ENCODE peak calls at places on chromosomes 3 and 15, in nine cellular contexts. One of them, this sample, is unnamed.

GRCh38 chr3:104438761-104439160 is 927.9 kb upstream of the ALCAM start:
- DNase-seq in central memory CD4-positive, alpha-beta T cell: no peak
- DNase-seq in mesothelial cell of epicardium: no peak
- DNase-seq in HFFc6: no peak
- DNase-seq in KBM-7: no peak
- DNase-seq in activated B cell treated with CpG ODN at 0.5 μM for 24 hours: no peak
- DNase-seq in CD8-positive, alpha-beta T cell: no peak
- DNase-seq in left cardiac atrium: no peak
- DNase-seq in ELR: no peak
- DNase-seq in this sample: no peak

GRCh38 chr3:182364323-182364722 is 429.0 kb upstream of the ATP11B start:
- DNase-seq in central memory CD4-positive, alpha-beta T cell: no peak
- DNase-seq in activated B cell treated with CpG ODN at 0.5 μM for 24 hours: no peak
- DNase-seq in ELR: no peak
- DNase-seq in KBM-7: no peak
- DNase-seq in HFFc6: no peak
- DNase-seq in left cardiac atrium: no peak
- DNase-seq in mesothelial cell of epicardium: no peak
- DNase-seq in CD8-positive, alpha-beta T cell: no peak
- DNase-seq in this sample: no peak

GRCh38 chr3:146019508-146019907 is 141.5 kb downstream of the PLOD2 start:
- DNase-seq in left cardiac atrium: no peak
- DNase-seq in ELR: no peak
- DNase-seq in central memory CD4-positive, alpha-beta T cell: no peak
- DNase-seq in mesothelial cell of epicardium: no peak
- DNase-seq in HFFc6: no peak
- DNase-seq in activated B cell treated with CpG ODN at 0.5 μM for 24 hours: no peak
- DNase-seq in CD8-positive, alpha-beta T cell: no peak
- DNase-seq in KBM-7: no peak
- DNase-seq in this sample: no peak

GRCh38 chr3:47019201-47019600 is 39.7 kb downstream of the NBEAL2 start:
- DNase-seq in central memory CD4-positive, alpha-beta T cell: no peak
- DNase-seq in KBM-7: no peak
- DNase-seq in ELR: peak; percentile 48
- DNase-seq in mesothelial cell of epicardium: no peak
- DNase-seq in left cardiac atrium: no peak
- DNase-seq in CD8-positive, alpha-beta T cell: no peak
- DNase-seq in activated B cell treated with CpG ODN at 0.5 μM for 24 hours: no peak
- DNase-seq in HFFc6: no peak
- DNase-seq in this sample: no peak

GRCh38 chr3:70090322-70090913 is 90.9 kb downstream of the SAMMSON start:
- DNase-seq in activated B cell treated with CpG ODN at 0.5 μM for 24 hours: no peak
- DNase-seq in left cardiac atrium: no peak
- DNase-seq in CD8-positive, alpha-beta T cell: no peak
- DNase-seq in central memory CD4-positive, alpha-beta T cell: no peak
- DNase-seq in HFFc6: peak; percentile 16
- DNase-seq in ELR: peak; percentile 32
- DNase-seq in KBM-7: peak; percentile 4
- DNase-seq in mesothelial cell of epicardium: no peak
- DNase-seq in this sample: no peak

GRCh38 chr15:39786444-39787056 is 3.9 kb upstream of the FSIP1 start:
- DNase-seq in ELR: peak; percentile 78
- DNase-seq in KBM-7: peak; percentile 89
- DNase-seq in CD8-positive, alpha-beta T cell: no peak
- DNase-seq in HFFc6: peak; percentile 44
- DNase-seq in mesothelial cell of epicardium: no peak
- DNase-seq in activated B cell treated with CpG ODN at 0.5 μM for 24 hours: no peak
- DNase-seq in central memory CD4-positive, alpha-beta T cell: peak; percentile 26
- DNase-seq in left cardiac atrium: no peak
- DNase-seq in this sample: peak; percentile 70

GRCh38 chr15:65532738-65533051 is 2.4 kb downstream of the HACD3 start:
- DNase-seq in central memory CD4-positive, alpha-beta T cell: no peak
- DNase-seq in activated B cell treated with CpG ODN at 0.5 μM for 24 hours: no peak
- DNase-seq in mesothelial cell of epicardium: no peak
- DNase-seq in left cardiac atrium: no peak
- DNase-seq in HFFc6: peak; percentile 50
- DNase-seq in KBM-7: no peak
- DNase-seq in CD8-positive, alpha-beta T cell: no peak
- DNase-seq in ELR: peak; percentile 80
- DNase-seq in this sample: no peak

GRCh38 chr3:67324554-67324953 is 326.4 kb downstream of the KBTBD8 start:
- DNase-seq in HFFc6: no peak
- DNase-seq in KBM-7: no peak
- DNase-seq in central memory CD4-positive, alpha-beta T cell: no peak
- DNase-seq in ELR: no peak
- DNase-seq in activated B cell treated with CpG ODN at 0.5 μM for 24 hours: no peak
- DNase-seq in mesothelial cell of epicardium: no peak
- DNase-seq in CD8-positive, alpha-beta T cell: no peak
- DNase-seq in left cardiac atrium: no peak
- DNase-seq in this sample: no peak

GRCh38 chr3:27659279-27660021 is 62.7 kb downstream of the EOMES start:
- DNase-seq in mesothelial cell of epicardium: peak; percentile 53
- DNase-seq in CD8-positive, alpha-beta T cell: peak; percentile 23
- DNase-seq in activated B cell treated with CpG ODN at 0.5 μM for 24 hours: no peak
- DNase-seq in central memory CD4-positive, alpha-beta T cell: peak; percentile 26
- DNase-seq in KBM-7: peak; percentile 43
- DNase-seq in HFFc6: peak; percentile 53
- DNase-seq in left cardiac atrium: peak; percentile 70
- DNase-seq in ELR: peak; percentile 71
- DNase-seq in this sample: peak; percentile 7

GRCh38 chr15:87863152-87863551 is 393.4 kb downstream of the NTRK3 start:
- DNase-seq in mesothelial cell of epicardium: no peak
- DNase-seq in KBM-7: peak; percentile 4
- DNase-seq in HFFc6: no peak
- DNase-seq in activated B cell treated with CpG ODN at 0.5 μM for 24 hours: no peak
- DNase-seq in central memory CD4-positive, alpha-beta T cell: no peak
- DNase-seq in ELR: peak; percentile 16
- DNase-seq in left cardiac atrium: no peak
- DNase-seq in CD8-positive, alpha-beta T cell: no peak
- DNase-seq in this sample: no peak

GRCh38 chr3:46880884-46881818 is 3.6 kb downstream of the PTH1R start:
- DNase-seq in left cardiac atrium: no peak
- DNase-seq in ELR: no peak
- DNase-seq in central memory CD4-positive, alpha-beta T cell: no peak
- DNase-seq in CD8-positive, alpha-beta T cell: no peak
- DNase-seq in HFFc6: no peak
- DNase-seq in KBM-7: no peak
- DNase-seq in mesothelial cell of epicardium: no peak
- DNase-seq in activated B cell treated with CpG ODN at 0.5 μM for 24 hours: no peak
- DNase-seq in this sample: no peak

GRCh38 chr3:10365791-10366190 is 44.9 kb upstream of the SEC13 start:
- DNase-seq in ELR: peak; percentile 51
- DNase-seq in central memory CD4-positive, alpha-beta T cell: no peak
- DNase-seq in left cardiac atrium: no peak
- DNase-seq in activated B cell treated with CpG ODN at 0.5 μM for 24 hours: no peak
- DNase-seq in HFFc6: no peak
- DNase-seq in mesothelial cell of epicardium: no peak
- DNase-seq in CD8-positive, alpha-beta T cell: no peak
- DNase-seq in KBM-7: no peak
- DNase-seq in this sample: no peak

GRCh38 chr3:142596726-142597088 is 514 bp downstream of the PLS1 start:
- DNase-seq in CD8-positive, alpha-beta T cell: no peak
- DNase-seq in mesothelial cell of epicardium: no peak
- DNase-seq in KBM-7: no peak
- DNase-seq in HFFc6: no peak
- DNase-seq in left cardiac atrium: no peak
- DNase-seq in activated B cell treated with CpG ODN at 0.5 μM for 24 hours: no peak
- DNase-seq in central memory CD4-positive, alpha-beta T cell: no peak
- DNase-seq in ELR: no peak
- DNase-seq in this sample: peak; percentile 83

GRCh38 chr3:162096874-162097273 is 600.3 kb downstream of the OTOL1 start:
- DNase-seq in KBM-7: no peak
- DNase-seq in HFFc6: no peak
- DNase-seq in mesothelial cell of epicardium: no peak
- DNase-seq in CD8-positive, alpha-beta T cell: no peak
- DNase-seq in ELR: peak; percentile 20
- DNase-seq in activated B cell treated with CpG ODN at 0.5 μM for 24 hours: no peak
- DNase-seq in left cardiac atrium: no peak
- DNase-seq in central memory CD4-positive, alpha-beta T cell: no peak
- DNase-seq in this sample: no peak

GRCh38 chr15:25643120-25643519 is 204.3 kb upstream of the UBE3A start:
- DNase-seq in left cardiac atrium: no peak
- DNase-seq in ELR: no peak
- DNase-seq in central memory CD4-positive, alpha-beta T cell: no peak
- DNase-seq in activated B cell treated with CpG ODN at 0.5 μM for 24 hours: no peak
- DNase-seq in CD8-positive, alpha-beta T cell: no peak
- DNase-seq in mesothelial cell of epicardium: no peak
- DNase-seq in HFFc6: no peak
- DNase-seq in KBM-7: no peak
- DNase-seq in this sample: no peak

GRCh38 chr3:54857343-54857742 is 70.5 kb downstream of the LRTM1 start:
- DNase-seq in ELR: peak; percentile 28
- DNase-seq in HFFc6: no peak
- DNase-seq in mesothelial cell of epicardium: no peak
- DNase-seq in left cardiac atrium: no peak
- DNase-seq in KBM-7: no peak
- DNase-seq in central memory CD4-positive, alpha-beta T cell: no peak
- DNase-seq in activated B cell treated with CpG ODN at 0.5 μM for 24 hours: no peak
- DNase-seq in CD8-positive, alpha-beta T cell: no peak
- DNase-seq in this sample: no peak

GRCh38 chr3:36965440-36965839 is 20.6 kb upstream of the TRANK1 start:
- DNase-seq in activated B cell treated with CpG ODN at 0.5 μM for 24 hours: no peak
- DNase-seq in CD8-positive, alpha-beta T cell: no peak
- DNase-seq in HFFc6: no peak
- DNase-seq in left cardiac atrium: no peak
- DNase-seq in ELR: no peak
- DNase-seq in mesothelial cell of epicardium: peak; percentile 65
- DNase-seq in central memory CD4-positive, alpha-beta T cell: no peak
- DNase-seq in KBM-7: no peak
- DNase-seq in this sample: peak; percentile 2

GRCh38 chr3:123064914-123065313 is 1.9 kb upstream of the PDIA5 start:
- DNase-seq in ELR: peak; percentile 65
- DNase-seq in CD8-positive, alpha-beta T cell: no peak
- DNase-seq in central memory CD4-positive, alpha-beta T cell: no peak
- DNase-seq in activated B cell treated with CpG ODN at 0.5 μM for 24 hours: no peak
- DNase-seq in mesothelial cell of epicardium: no peak
- DNase-seq in HFFc6: no peak
- DNase-seq in left cardiac atrium: no peak
- DNase-seq in KBM-7: peak; percentile 34
- DNase-seq in this sample: no peak

GRCh38 chr3:63948995-63949394 is 36.8 kb upstream of the SCAANT1 start:
- DNase-seq in CD8-positive, alpha-beta T cell: no peak
- DNase-seq in HFFc6: peak; percentile 65
- DNase-seq in KBM-7: no peak
- DNase-seq in ELR: peak; percentile 42
- DNase-seq in mesothelial cell of epicardium: no peak
- DNase-seq in central memory CD4-positive, alpha-beta T cell: no peak
- DNase-seq in activated B cell treated with CpG ODN at 0.5 μM for 24 hours: no peak
- DNase-seq in left cardiac atrium: no peak
- DNase-seq in this sample: no peak

GRCh38 chr3:72560857-72561675 is 287.2 kb downstream of the SHQ1 start:
- DNase-seq in central memory CD4-positive, alpha-beta T cell: no peak
- DNase-seq in mesothelial cell of epicardium: no peak
- DNase-seq in left cardiac atrium: no peak
- DNase-seq in ELR: no peak
- DNase-seq in HFFc6: no peak
- DNase-seq in CD8-positive, alpha-beta T cell: no peak
- DNase-seq in activated B cell treated with CpG ODN at 0.5 μM for 24 hours: no peak
- DNase-seq in KBM-7: no peak
- DNase-seq in this sample: no peak

GRCh38 chr15:77844798-77845446 is 212.2 kb upstream of the LINGO1 start:
- DNase-seq in CD8-positive, alpha-beta T cell: no peak
- DNase-seq in KBM-7: no peak
- DNase-seq in left cardiac atrium: no peak
- DNase-seq in ELR: no peak
- DNase-seq in HFFc6: no peak
- DNase-seq in mesothelial cell of epicardium: no peak
- DNase-seq in activated B cell treated with CpG ODN at 0.5 μM for 24 hours: no peak
- DNase-seq in central memory CD4-positive, alpha-beta T cell: no peak
- DNase-seq in this sample: no peak

GRCh38 chr3:47370887-47371697 is 9.7 kb upstream of the PTPN23 start:
- DNase-seq in left cardiac atrium: no peak
- DNase-seq in HFFc6: peak; percentile 16
- DNase-seq in activated B cell treated with CpG ODN at 0.5 μM for 24 hours: no peak
- DNase-seq in CD8-positive, alpha-beta T cell: no peak
- DNase-seq in mesothelial cell of epicardium: no peak
- DNase-seq in ELR: peak; percentile 31
- DNase-seq in central memory CD4-positive, alpha-beta T cell: peak; percentile 6
- DNase-seq in KBM-7: no peak
- DNase-seq in this sample: no peak

GRCh38 chr15:41501961-41502786 is 8.5 kb downstream of the ITPKA start:
- DNase-seq in central memory CD4-positive, alpha-beta T cell: no peak
- DNase-seq in mesothelial cell of epicardium: no peak
- DNase-seq in KBM-7: no peak
- DNase-seq in CD8-positive, alpha-beta T cell: no peak
- DNase-seq in left cardiac atrium: no peak
- DNase-seq in activated B cell treated with CpG ODN at 0.5 μM for 24 hours: peak; percentile 35
- DNase-seq in HFFc6: no peak
- DNase-seq in ELR: no peak
- DNase-seq in this sample: no peak

GRCh38 chr3:125165948-125166553 is 46.5 kb downstream of the SLC12A8 start:
- DNase-seq in CD8-positive, alpha-beta T cell: no peak
- DNase-seq in ELR: no peak
- DNase-seq in HFFc6: no peak
- DNase-seq in left cardiac atrium: no peak
- DNase-seq in KBM-7: no peak
- DNase-seq in mesothelial cell of epicardium: no peak
- DNase-seq in activated B cell treated with CpG ODN at 0.5 μM for 24 hours: no peak
- DNase-seq in central memory CD4-positive, alpha-beta T cell: no peak
- DNase-seq in this sample: no peak

GRCh38 chr15:93289951-93290350 is 200.9 kb upstream of the RGMA start:
- DNase-seq in activated B cell treated with CpG ODN at 0.5 μM for 24 hours: no peak
- DNase-seq in mesothelial cell of epicardium: no peak
- DNase-seq in KBM-7: no peak
- DNase-seq in ELR: no peak
- DNase-seq in central memory CD4-positive, alpha-beta T cell: no peak
- DNase-seq in HFFc6: no peak
- DNase-seq in CD8-positive, alpha-beta T cell: no peak
- DNase-seq in left cardiac atrium: no peak
- DNase-seq in this sample: no peak

GRCh38 chr3:58161435-58162398 is 49.1 kb downstream of the DNASE1L3 start:
- DNase-seq in mesothelial cell of epicardium: no peak
- DNase-seq in activated B cell treated with CpG ODN at 0.5 μM for 24 hours: no peak
- DNase-seq in left cardiac atrium: peak; percentile 82
- DNase-seq in central memory CD4-positive, alpha-beta T cell: no peak
- DNase-seq in CD8-positive, alpha-beta T cell: no peak
- DNase-seq in ELR: peak; percentile 97
- DNase-seq in KBM-7: peak; percentile 21
- DNase-seq in HFFc6: peak; percentile 92
- DNase-seq in this sample: no peak

GRCh38 chr3:37453393-37454391 is 279.3 kb upstream of the LRRFIP2 start:
- DNase-seq in HFFc6: no peak
- DNase-seq in CD8-positive, alpha-beta T cell: no peak
- DNase-seq in ELR: no peak
- DNase-seq in activated B cell treated with CpG ODN at 0.5 μM for 24 hours: no peak
- DNase-seq in mesothelial cell of epicardium: no peak
- DNase-seq in KBM-7: peak; percentile 45
- DNase-seq in left cardiac atrium: peak; percentile 80
- DNase-seq in central memory CD4-positive, alpha-beta T cell: no peak
- DNase-seq in this sample: peak; percentile 3